ENCODE peak calls at places on chromosomes 16 and 17, in seven cellular contexts. One of them, this sample, is unnamed.

GRCh38 chr16:70257391-70257790 is 5.7 kb upstream of the EXOSC6 start:
- DNase-seq in H1: no peak
- DNase-seq in cardiac muscle cell: no peak
- DNase-seq in brain microvascular endothelial cell: no peak
- DNase-seq in fibroblast of the aortic adventitia: peak; percentile 92
- DNase-seq in transverse colon: no peak
- DNase-seq in psoas muscle: no peak
- DNase-seq in this sample: no peak

GRCh38 chr16:27437946-27438345 is 36.0 kb downstream of the IL21R start:
- DNase-seq in brain microvascular endothelial cell: no peak
- DNase-seq in transverse colon: no peak
- DNase-seq in psoas muscle: no peak
- DNase-seq in H1: no peak
- DNase-seq in cardiac muscle cell: no peak
- DNase-seq in fibroblast of the aortic adventitia: no peak
- DNase-seq in this sample: no peak

GRCh38 chr16:28068976-28069375 is 5.5 kb upstream of the GSG1L start:
- DNase-seq in fibroblast of the aortic adventitia: no peak
- DNase-seq in H1: no peak
- DNase-seq in cardiac muscle cell: no peak
- DNase-seq in psoas muscle: no peak
- DNase-seq in brain microvascular endothelial cell: no peak
- DNase-seq in transverse colon: no peak
- DNase-seq in this sample: no peak

GRCh38 chr17:78665952-78666920 is 89.0 kb upstream of the DNAH17 start:
- DNase-seq in brain microvascular endothelial cell: no peak
- DNase-seq in H1: no peak
- DNase-seq in transverse colon: no peak
- DNase-seq in fibroblast of the aortic adventitia: no peak
- DNase-seq in cardiac muscle cell: peak; percentile 32
- DNase-seq in psoas muscle: no peak
- DNase-seq in this sample: no peak

GRCh38 chr17:43372273-43372911 is 26.4 kb upstream of the ARL4D start:
- DNase-seq in cardiac muscle cell: peak; percentile 52
- DNase-seq in fibroblast of the aortic adventitia: no peak
- DNase-seq in psoas muscle: no peak
- DNase-seq in H1: no peak
- DNase-seq in brain microvascular endothelial cell: no peak
- DNase-seq in transverse colon: peak; percentile 47
- DNase-seq in this sample: no peak

GRCh38 chr17:2611627-2612026 is 18.2 kb downstream of the PAFAH1B1 start:
- DNase-seq in fibroblast of the aortic adventitia: no peak
- DNase-seq in psoas muscle: no peak
- DNase-seq in cardiac muscle cell: no peak
- DNase-seq in H1: no peak
- DNase-seq in brain microvascular endothelial cell: no peak
- DNase-seq in transverse colon: no peak
- DNase-seq in this sample: no peak

GRCh38 chr17:27538156-27538955 is 82.1 kb downstream of the KSR1 start:
- DNase-seq in psoas muscle: no peak
- DNase-seq in H1: no peak
- DNase-seq in transverse colon: no peak
- DNase-seq in cardiac muscle cell: no peak
- DNase-seq in fibroblast of the aortic adventitia: no peak
- DNase-seq in brain microvascular endothelial cell: no peak
- DNase-seq in this sample: no peak

GRCh38 chr16:57637020-57637419 is 8.6 kb downstream of the ADGRG1 start:
- DNase-seq in fibroblast of the aortic adventitia: no peak
- DNase-seq in brain microvascular endothelial cell: no peak
- DNase-seq in H1: no peak
- DNase-seq in transverse colon: no peak
- DNase-seq in psoas muscle: no peak
- DNase-seq in cardiac muscle cell: no peak
- DNase-seq in this sample: no peak

GRCh38 chr17:32150358-32150757 is 8.1 kb downstream of the RHOT1 start:
- DNase-seq in fibroblast of the aortic adventitia: no peak
- DNase-seq in transverse colon: no peak
- DNase-seq in cardiac muscle cell: no peak
- DNase-seq in brain microvascular endothelial cell: no peak
- DNase-seq in psoas muscle: no peak
- DNase-seq in H1: no peak
- DNase-seq in this sample: no peak

GRCh38 chr17:7486181-7486580 is 2.0 kb downstream of the POLR2A start:
- DNase-seq in cardiac muscle cell: no peak
- DNase-seq in transverse colon: no peak
- DNase-seq in fibroblast of the aortic adventitia: peak; percentile 49
- DNase-seq in psoas muscle: no peak
- DNase-seq in H1: no peak
- DNase-seq in brain microvascular endothelial cell: no peak
- DNase-seq in this sample: peak; percentile 84

GRCh38 chr17:30589431-30589830 is 112.2 kb downstream of the GOSR1 start:
- DNase-seq in psoas muscle: no peak
- DNase-seq in cardiac muscle cell: no peak
- DNase-seq in H1: no peak
- DNase-seq in brain microvascular endothelial cell: no peak
- DNase-seq in transverse colon: no peak
- DNase-seq in fibroblast of the aortic adventitia: no peak
- DNase-seq in this sample: no peak

GRCh38 chr16:57519796-57520360 is 16.5 kb downstream of the CCDC102A start:
- DNase-seq in cardiac muscle cell: peak; percentile 90
- DNase-seq in brain microvascular endothelial cell: peak; percentile 53
- DNase-seq in psoas muscle: peak; percentile 88
- DNase-seq in transverse colon: peak; percentile 83
- DNase-seq in fibroblast of the aortic adventitia: peak; percentile 69
- DNase-seq in H1: no peak
- DNase-seq in this sample: peak; percentile 83

GRCh38 chr17:12549499-12549901 is 116.2 kb upstream of the MYOCD start:
- DNase-seq in transverse colon: no peak
- DNase-seq in brain microvascular endothelial cell: peak; percentile 75
- DNase-seq in cardiac muscle cell: peak; percentile 47
- DNase-seq in H1: no peak
- DNase-seq in fibroblast of the aortic adventitia: peak; percentile 20
- DNase-seq in psoas muscle: no peak
- DNase-seq in this sample: peak; percentile 15

GRCh38 chr16:3112058-3112880 is at the start of gene ZNF205:
- DNase-seq in psoas muscle: peak; percentile 77
- DNase-seq in fibroblast of the aortic adventitia: peak; percentile 80
- DNase-seq in transverse colon: peak; percentile 85
- DNase-seq in brain microvascular endothelial cell: peak; percentile 60
- DNase-seq in cardiac muscle cell: peak; percentile 77
- DNase-seq in H1: no peak
- DNase-seq in this sample: peak; percentile 63

GRCh38 chr16:12132290-12132689 is 155.8 kb downstream of the SNX29 start:
- DNase-seq in transverse colon: no peak
- DNase-seq in H1: no peak
- DNase-seq in fibroblast of the aortic adventitia: no peak
- DNase-seq in cardiac muscle cell: no peak
- DNase-seq in brain microvascular endothelial cell: no peak
- DNase-seq in psoas muscle: no peak
- DNase-seq in this sample: peak; percentile 92

GRCh38 chr17:61421460-61421859 is 21.8 kb downstream of the TBX2 start:
- DNase-seq in psoas muscle: no peak
- DNase-seq in fibroblast of the aortic adventitia: no peak
- DNase-seq in cardiac muscle cell: no peak
- DNase-seq in brain microvascular endothelial cell: no peak
- DNase-seq in H1: no peak
- DNase-seq in transverse colon: no peak
- DNase-seq in this sample: no peak

GRCh38 chr17:29155966-29156338 is 24.2 kb downstream of the MYO18A start:
- DNase-seq in fibroblast of the aortic adventitia: no peak
- DNase-seq in cardiac muscle cell: peak; percentile 51
- DNase-seq in H1: no peak
- DNase-seq in brain microvascular endothelial cell: no peak
- DNase-seq in psoas muscle: no peak
- DNase-seq in transverse colon: no peak
- DNase-seq in this sample: no peak

DNA sequence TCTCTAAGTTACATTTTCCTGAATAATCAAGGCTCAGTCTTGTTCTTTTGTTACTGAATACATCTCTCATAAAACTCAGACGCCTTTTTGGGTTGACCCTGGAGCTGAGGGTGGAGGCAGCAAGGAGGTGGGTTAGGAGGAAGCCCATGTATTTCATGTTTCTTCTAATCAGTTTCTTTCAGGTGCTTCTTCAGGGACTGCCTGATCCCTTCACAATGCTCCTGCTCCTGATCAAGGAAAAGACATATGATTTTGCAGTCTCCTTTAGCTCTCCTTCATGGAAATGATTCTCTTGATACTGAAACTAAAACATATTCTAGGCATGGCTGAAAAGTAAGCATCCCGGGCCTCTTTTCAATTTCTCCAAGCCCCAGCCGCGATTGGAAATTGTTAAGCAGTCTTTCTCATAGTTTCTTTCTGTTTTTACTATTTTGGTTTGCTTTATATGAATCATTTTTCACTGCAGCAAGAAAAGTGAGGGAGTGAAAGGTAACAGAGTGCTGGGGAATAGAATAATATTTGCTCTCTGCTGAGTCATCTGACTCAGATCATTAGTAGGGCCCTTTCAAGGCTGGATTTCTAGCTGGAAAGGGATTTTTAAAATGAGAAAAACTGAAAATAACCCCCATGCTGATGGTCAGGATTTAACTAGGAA is 730.7 kb downstream of the CDH11 start:
- DNase-seq in brain microvascular endothelial cell: peak; percentile 37
- DNase-seq in transverse colon: no peak
- DNase-seq in fibroblast of the aortic adventitia: peak; percentile 61
- DNase-seq in cardiac muscle cell: no peak
- DNase-seq in H1: no peak
- DNase-seq in psoas muscle: no peak
- DNase-seq in this sample: no peak
- H3K4me3 ChIP-seq in brain microvascular endothelial cell: no peak overlapping the region
- H3K4me3 ChIP-seq in transverse colon: no peak overlapping the region
- H3K4me3 ChIP-seq in fibroblast of the aortic adventitia: peak overlapping the region; percentile 31
- H3K4me3 ChIP-seq in cardiac muscle cell: no peak overlapping the region
- H3K4me3 ChIP-seq in H1: no peak overlapping the region
- H3K4me3 ChIP-seq in psoas muscle: no peak overlapping the region
- H3K4me3 ChIP-seq in this sample: no peak overlapping the region

DNA sequence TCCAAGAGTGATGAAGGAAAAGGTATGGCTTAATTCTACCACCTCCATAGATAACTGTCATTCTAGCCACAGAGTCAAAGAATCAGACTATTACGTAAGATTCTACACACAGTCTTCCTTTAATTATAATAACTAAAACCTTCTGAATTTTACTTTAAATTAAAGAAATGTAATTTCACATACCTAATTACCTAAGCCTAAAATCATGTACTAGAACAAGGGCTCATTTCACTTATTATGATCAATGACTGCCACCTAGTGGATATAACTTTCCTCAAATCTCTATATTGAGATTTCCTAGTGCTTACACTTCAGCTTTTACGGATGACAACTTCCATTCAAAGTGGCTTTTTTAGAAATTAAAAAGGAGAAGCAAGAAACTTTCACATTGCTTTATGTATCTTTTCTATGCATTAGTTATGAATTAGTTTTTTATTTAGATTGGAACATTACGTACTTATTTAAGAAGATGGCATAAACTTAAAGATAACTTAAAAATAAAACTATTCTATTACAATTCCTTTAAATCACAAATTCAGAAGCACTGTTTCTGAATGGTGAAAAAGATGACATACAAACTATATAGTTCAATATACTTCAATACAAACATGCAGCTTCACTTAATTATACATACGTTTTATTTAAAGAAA is 18.2 kb upstream of the ABCA10 start:
- DNase-seq in brain microvascular endothelial cell: no peak
- DNase-seq in transverse colon: no peak
- DNase-seq in fibroblast of the aortic adventitia: peak; percentile 81
- DNase-seq in cardiac muscle cell: peak; percentile 65
- DNase-seq in psoas muscle: no peak
- DNase-seq in H1: no peak
- DNase-seq in this sample: peak; percentile 73
- TF ChIP-seq CTCF in brain microvascular endothelial cell: peak; percentile 19
- TF ChIP-seq CTCF in transverse colon: peak; percentile 61
- TF ChIP-seq CTCF in fibroblast of the aortic adventitia: peak; percentile 46
- TF ChIP-seq CTCF in cardiac muscle cell: peak; percentile 53
- TF ChIP-seq CTCF in psoas muscle: peak; percentile 62
- TF ChIP-seq CTCF in H1: peak; percentile 51
- TF ChIP-seq CTCF in this sample: peak; percentile 42

DNA sequence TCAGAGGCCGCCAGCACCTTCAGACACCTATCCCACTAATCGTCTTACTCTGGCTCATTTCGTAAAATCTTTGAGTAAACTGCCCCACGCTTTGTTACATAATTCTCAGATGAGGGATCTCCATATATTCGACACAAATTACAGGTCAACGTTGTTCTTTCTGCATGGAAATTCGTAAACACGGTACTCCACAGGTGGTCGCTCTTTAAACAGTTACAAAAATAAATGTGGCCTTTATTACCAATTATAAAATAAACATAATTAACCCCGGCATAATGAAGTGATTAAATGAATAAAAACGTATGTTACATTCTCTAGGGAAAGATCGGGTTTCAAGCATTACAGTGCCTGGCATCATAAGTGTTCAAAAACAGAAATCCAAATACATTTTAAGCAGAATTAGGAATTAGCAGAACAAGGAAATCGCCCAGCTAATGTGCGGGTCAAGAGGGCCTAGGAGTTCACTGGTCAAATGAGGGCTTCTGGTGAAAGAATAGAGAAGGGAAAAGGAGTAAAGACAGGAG is 943 bp upstream of the PIP4K2B start:
- DNase-seq in cardiac muscle cell: no peak
- DNase-seq in fibroblast of the aortic adventitia: no peak
- DNase-seq in H1: no peak
- DNase-seq in transverse colon: no peak
- DNase-seq in psoas muscle: no peak
- DNase-seq in brain microvascular endothelial cell: no peak
- DNase-seq in this sample: peak; percentile 44
- H3K4me3 ChIP-seq in cardiac muscle cell: peak overlapping the region; percentile 88
- H3K4me3 ChIP-seq in fibroblast of the aortic adventitia: peak overlapping the region; percentile 91
- H3K4me3 ChIP-seq in H1: peak overlapping the region; percentile 77
- H3K4me3 ChIP-seq in transverse colon: peak overlapping the region; percentile 85
- H3K4me3 ChIP-seq in psoas muscle: peak overlapping the region; percentile 96
- H3K4me3 ChIP-seq in brain microvascular endothelial cell: peak overlapping the region; percentile 88
- H3K4me3 ChIP-seq in this sample: peak overlapping the region; percentile 68

DNA sequence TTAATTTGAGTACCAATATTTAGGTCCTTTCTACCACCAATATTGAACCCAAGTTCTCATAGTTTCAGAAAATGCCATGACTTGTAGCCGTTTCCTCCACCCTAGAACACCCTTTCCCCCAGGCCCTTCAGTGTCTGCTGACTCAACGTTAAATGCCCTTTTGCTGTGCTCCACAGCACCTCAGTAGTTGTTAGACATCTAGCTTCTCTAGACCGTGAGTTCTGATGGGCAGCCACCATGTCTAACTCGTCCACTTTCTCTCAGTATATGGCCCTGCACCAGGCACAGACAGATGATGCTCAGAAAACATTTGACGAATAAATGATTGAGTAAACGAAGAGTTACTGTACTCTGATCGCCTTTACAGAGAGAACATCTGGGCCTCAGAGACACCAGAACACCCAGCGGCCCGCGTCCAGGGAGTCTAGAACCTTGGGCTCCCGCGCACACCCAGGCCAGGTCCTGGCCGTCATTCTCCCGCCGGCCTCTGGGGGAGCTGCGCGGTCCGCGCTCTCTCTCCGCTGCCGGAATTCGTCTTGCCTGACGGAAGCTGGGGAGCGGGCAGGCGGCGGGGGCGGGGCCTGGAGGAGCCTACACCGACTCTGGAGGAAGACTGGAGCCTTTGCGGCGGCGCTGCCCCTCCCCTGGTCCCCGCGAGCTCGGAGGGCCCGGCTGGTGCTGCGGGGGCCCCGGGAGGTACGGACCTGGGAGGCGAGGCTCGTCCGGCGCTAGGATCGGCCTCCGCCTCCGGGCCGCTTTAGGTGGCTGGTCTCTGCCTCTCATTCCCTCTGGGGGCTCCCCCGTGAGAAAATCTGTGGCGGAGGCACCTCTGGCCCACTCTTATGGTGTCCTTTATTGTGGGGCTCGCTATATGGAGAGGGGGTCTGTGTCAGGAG is at the start of gene NKIRAS2:
- DNase-seq in cardiac muscle cell: peak; percentile 93
- DNase-seq in H1: peak; percentile 72
- DNase-seq in psoas muscle: peak; percentile 97
- DNase-seq in fibroblast of the aortic adventitia: peak; percentile 83
- DNase-seq in transverse colon: peak; percentile 96
- DNase-seq in brain microvascular endothelial cell: peak; percentile 89
- DNase-seq in this sample: peak; percentile 97
- TF ChIP-seq CTCF in cardiac muscle cell: peak; percentile 85
- TF ChIP-seq CTCF in H1: peak; percentile 81
- TF ChIP-seq CTCF in psoas muscle: peak; percentile 93
- TF ChIP-seq CTCF in fibroblast of the aortic adventitia: peak; percentile 93
- TF ChIP-seq CTCF in transverse colon: peak; percentile 92
- TF ChIP-seq CTCF in brain microvascular endothelial cell: peak; percentile 91
- TF ChIP-seq CTCF in this sample: peak; percentile 88

This sample was measured in foreskin fibroblast.